ENCODE peak calls at places on chromosomes 5 and 9, in seven cellular contexts. U is IMR-90, I is H9, Q is H1, C is neuronal stem cell, R is mesenchymal stem cell, V is trophoblast cell. J is an unnamed sample.

GRCh38 chr9:1353291-1353690 is 303.1 kb downstream of the DMRT2 start:
- DNase-seq in U (no peak), I (no peak), Q (no peak), C (no peak), R (no peak), V (no peak), J (no peak)

GRCh38 chr5:31346896-31347557 is 153.5 kb downstream of the CDH6 start:
- DNase-seq in U (peak), I (no peak), Q (no peak), C (no peak), R (no peak), V (peak), J (no peak)

GRCh38 chr5:624118-624950 is 12.2 kb downstream of the CEP72 start:
- DNase-seq in U (no peak), I (no peak), Q (no peak), C (no peak), R (no peak), V (no peak), J (no peak)

GRCh38 chr5:1762878-1763547 is 36.6 kb downstream of the MRPL36 start:
- DNase-seq in U (no peak), I (peak), Q (no peak), C (no peak), R (no peak), V (no peak), J (no peak)

GRCh38 chr5:81097733-81098132 is 135.4 kb upstream of the CKMT2 start:
- DNase-seq in U (peak), I (no peak), Q (no peak), C (no peak), R (peak), V (peak), J (peak)

GRCh38 chr9:70902705-70903131 is 218.7 kb downstream of the TRPM3 start:
- DNase-seq in U (peak), I (no peak), Q (no peak), C (no peak), R (peak), V (peak), J (peak)

GRCh38 chr9:72292184-72292787 is 72.7 kb downstream of the ZFAND5 start:
- DNase-seq in U (peak), I (no peak), Q (no peak), C (no peak), R (peak), V (no peak), J (no peak)

GRCh38 chr5:161541-162110 is 29.7 kb upstream of the LRRC14B start:
- DNase-seq in U (no peak), I (no peak), Q (no peak), C (no peak), R (no peak), V (no peak), J (no peak)

GRCh38 chr9:32581512-32582143 is 8.7 kb upstream of the NDUFB6 start:
- DNase-seq in U (peak), I (peak), Q (peak), C (peak), R (peak), V (peak), J (peak)

GRCh38 chr5:3191585-3191984 is 404.0 kb upstream of the IRX1 start:
- DNase-seq in U (no peak), I (no peak), Q (no peak), C (no peak), R (no peak), V (no peak), J (no peak)
- H3K4ac ChIP-seq in U (no peak), I (no peak), Q (no peak), C (no peak), R (no peak), V (no peak), J (no peak)

GRCh38 chr9:4504250-4504649 is 14.0 kb downstream of the SLC1A1 start:
- DNase-seq in U (no peak), I (no peak), Q (no peak), C (no peak), R (no peak), V (no peak), J (no peak)
- H3K4ac ChIP-seq in U (no peak), I (no peak), Q (no peak), C (no peak), R (no peak), V (no peak), J (no peak)

GRCh38 chr9:14373726-14374125 is 59.8 kb upstream of the NFIB start:
- DNase-seq in U (no peak), I (no peak), Q (no peak), C (no peak), R (no peak), V (no peak), J (no peak)
- H3K4ac ChIP-seq in U (no peak), I (no peak), Q (no peak), C (no peak), R (no peak), V (no peak), J (no peak)

GRCh38 chr5:83167506-83167905 is 90.2 kb downstream of the XRCC4 start:
- DNase-seq in U (no peak), I (no peak), Q (no peak), C (no peak), R (no peak), V (no peak), J (peak)

GRCh38 chr5:83172655-83173054 is 95.3 kb downstream of the XRCC4 start:
- DNase-seq in U (no peak), I (no peak), Q (no peak), C (no peak), R (peak), V (no peak), J (no peak)

GRCh38 chr5:83173826-83174225 is 96.5 kb downstream of the XRCC4 start:
- DNase-seq in U (no peak), I (no peak), Q (no peak), C (no peak), R (no peak), V (no peak), J (no peak)

GRCh38 chr5:83169938-83170337 is 92.6 kb downstream of the XRCC4 start:
- DNase-seq in U (no peak), I (no peak), Q (no peak), C (no peak), R (no peak), V (no peak), J (no peak)

GRCh38 chr5:83172011-83172410 is 94.7 kb downstream of the XRCC4 start:
- DNase-seq in U (no peak), I (no peak), Q (no peak), C (no peak), R (no peak), V (no peak), J (no peak)
- H3K4ac ChIP-seq in U (no peak), I (no peak), Q (no peak), C (no peak), R (no peak), V (no peak), J (no peak)

GRCh38 chr9:5393497-5393896 is 44.2 kb downstream of the PLGRKT start:
- DNase-seq in U (no peak), I (no peak), Q (no peak), C (no peak), R (no peak), V (no peak), J (no peak)
- H3K4ac ChIP-seq in U (no peak), I (no peak), Q (no peak), C (no peak), R (no peak), V (no peak), J (no peak)

GRCh38 chr9:106981396-106982287 is 118.7 kb downstream of the ZNF462 start:
- DNase-seq in U (no peak), I (no peak), Q (no peak), C (no peak), R (no peak), V (no peak), J (no peak)

GRCh38 chr9:106980551-106981101 is 117.7 kb downstream of the ZNF462 start:
- DNase-seq in U (peak), I (no peak), Q (no peak), C (no peak), R (no peak), V (no peak), J (no peak)

DNA sequence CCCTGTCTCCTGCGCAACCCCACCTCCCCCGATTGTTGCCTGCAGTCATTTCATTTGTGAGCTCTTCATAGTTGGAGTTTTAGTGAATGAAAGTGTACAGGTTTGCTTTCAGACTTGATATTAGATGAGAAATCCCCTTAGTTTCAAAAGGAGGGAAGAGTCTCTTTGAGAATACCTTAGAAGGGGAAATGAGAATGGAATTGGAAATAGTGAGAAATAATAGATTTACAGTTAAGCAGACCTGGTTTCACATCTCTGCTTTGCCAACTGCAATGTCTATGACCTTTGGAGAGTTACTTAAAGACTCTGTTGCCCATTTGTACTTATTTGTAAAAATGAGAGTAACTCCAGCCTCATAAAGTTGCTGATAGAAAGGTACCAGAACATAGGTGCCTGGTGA is 120.4 kb downstream of the ZNF462 start:
- DNase-seq in U (no peak), I (no peak), Q (no peak), C (no peak), R (no peak), V (no peak), J (no peak)
- H3K4ac ChIP-seq in U (no peak), I (no peak), Q (no peak), C (no peak), R (no peak), V (no peak), J (no peak)

GRCh38 chr9:122128432-122129343 is 30.9 kb downstream of the NDUFA8 start:
- DNase-seq in U (no peak), I (no peak), Q (no peak), C (no peak), R (no peak), V (no peak), J (no peak)
- H3K4ac ChIP-seq in U (no peak), I (no peak), Q (no peak), C (no peak), R (no peak), V (no peak), J (no peak)

GRCh38 chr5:40332945-40333344 is 346.8 kb upstream of the PTGER4 start:
- DNase-seq in U (no peak), I (no peak), Q (no peak), C (no peak), R (no peak), V (no peak), J (no peak)
- H3K4ac ChIP-seq in U (no peak), I (no peak), Q (no peak), C (no peak), R (no peak), V (no peak), J (no peak)

GRCh38 chr5:129465945-129466344 is 5.8 kb downstream of the ADAMTS19 start:
- DNase-seq in U (no peak), I (no peak), Q (no peak), C (no peak), R (no peak), V (no peak), J (no peak)

GRCh38 chr5:129459485-129460120 is 495 bp upstream of the ADAMTS19 start:
- DNase-seq in U (peak), I (peak), Q (peak), C (peak), R (peak), V (peak), J (peak)

GRCh38 chr5:129460951-129461815 is 1.1 kb downstream of the ADAMTS19 start:
- DNase-seq in U (no peak), I (peak), Q (peak), C (peak), R (peak), V (peak), J (peak)

GRCh38 chr5:129460121-129460950 is at the start of gene ADAMTS19:
- DNase-seq in U (peak), I (peak), Q (peak), C (peak), R (peak), V (peak), J (peak)

GRCh38 chr5:129461816-129462396 is 1.8 kb downstream of the ADAMTS19 start:
- DNase-seq in U (no peak), I (no peak), Q (no peak), C (no peak), R (peak), V (no peak), J (no peak)
- H3K4ac ChIP-seq in U (no peak), I (no peak), Q (no peak), C (no peak), R (no peak), V (no peak), J (no peak)

DNA sequence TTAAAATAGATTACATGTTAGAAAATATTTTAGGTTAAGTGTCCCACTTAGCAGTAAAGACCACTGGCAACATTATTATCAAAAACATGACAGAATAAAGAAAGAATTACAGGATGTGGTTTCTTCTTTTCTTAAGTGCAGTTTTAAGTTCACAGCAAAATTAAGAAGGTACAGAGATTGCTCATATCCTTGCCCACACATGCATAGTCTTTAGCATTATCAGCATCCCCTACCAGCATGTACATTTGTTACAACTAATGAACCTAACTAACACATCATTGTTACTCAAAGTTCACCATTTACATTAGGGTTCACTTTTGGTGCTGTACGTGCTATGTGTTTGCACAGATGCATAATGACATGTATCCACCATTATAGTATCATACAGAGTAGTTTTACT is 837.7 kb upstream of the CDH9 start:
- DNase-seq in U (no peak), I (no peak), Q (no peak), C (no peak), R (no peak), V (no peak), J (no peak)
- H3K4ac ChIP-seq in U (no peak), I (no peak), Q (no peak), C (no peak), R (no peak), V (no peak), J (no peak)